ENCODE peak calls at places on chromosomes 1 and 21, in eight cellular contexts. Z, G, J, K, N, W, Q and T are unnamed samples.

GRCh38 chr1:78497196-78497595 is 6.4 kb downstream of the PTGFR start:
- DNase-seq in Z (no peak), G (no peak), J (no peak), K (no peak), N (no peak), W (no peak), Q (no peak), T (no peak)

GRCh38 chr1:206690516-206690915 is 5.8 kb downstream of the MAPKAPK2 start:
- DNase-seq in Z (no peak), G (no peak), J (no peak), K (no peak), N (no peak), W (no peak), Q (no peak), T (no peak)

GRCh38 chr1:30039354-30040080 is 683.9 kb downstream of the MATN1 start:
- DNase-seq in Z (no peak), G (no peak), J (no peak), K (no peak), N (no peak), W (no peak), Q (no peak), T (no peak)

GRCh38 chr1:14945132-14946010 is 208.2 kb upstream of the TMEM51 start:
- DNase-seq in Z (peak; percentile 15), G (peak; percentile 88), J (peak; percentile 57), K (peak; percentile 48), N (peak; percentile 90), W (no peak), Q (peak; percentile 89), T (no peak)

GRCh38 chr1:213171711-213172110 is 120.7 kb downstream of the RPS6KC1 start:
- DNase-seq in Z (no peak), G (no peak), J (no peak), K (no peak), N (peak; percentile 13), W (no peak), Q (no peak), T (no peak)

GRCh38 chr1:216984536-216984935 is 261.3 kb upstream of the ESRRG start:
- DNase-seq in Z (no peak), G (no peak), J (no peak), K (no peak), N (no peak), W (no peak), Q (no peak), T (no peak)

GRCh38 chr1:167273027-167273800 is 52.5 kb downstream of the POU2F1 start:
- DNase-seq in Z (no peak), G (peak; percentile 80), J (no peak), K (no peak), N (peak; percentile 62), W (no peak), Q (peak; percentile 75), T (no peak)

GRCh38 chr1:154170547-154171221 is 15.8 kb upstream of the NUP210L start:
- DNase-seq in Z (no peak), G (no peak), J (no peak), K (peak; percentile 70), N (peak; percentile 25), W (no peak), Q (no peak), T (no peak)

GRCh38 chr1:196449459-196449858 is 158.8 kb downstream of the KCNT2 start:
- DNase-seq in Z (no peak), G (no peak), J (no peak), K (peak; percentile 31), N (no peak), W (no peak), Q (peak; percentile 23), T (no peak)

GRCh38 chr1:36517415-36517814 is 34.7 kb upstream of the CSF3R start:
- DNase-seq in Z (no peak), G (no peak), J (no peak), K (no peak), N (no peak), W (no peak), Q (no peak), T (no peak)

GRCh38 chr1:183191833-183192232 is 5.8 kb downstream of the LAMC2 start:
- DNase-seq in Z (no peak), G (peak; percentile 81), J (no peak), K (peak; percentile 91), N (peak; percentile 80), W (no peak), Q (peak; percentile 74), T (no peak)

GRCh38 chr1:106768077-106768476 is 288.4 kb upstream of the PRMT6 start:
- DNase-seq in Z (no peak), G (no peak), J (no peak), K (peak; percentile 5), N (peak; percentile 17), W (no peak), Q (peak; percentile 42), T (no peak)

GRCh38 chr1:152398812-152399698 is 15.0 kb downstream of the CRNN start:
- DNase-seq in Z (no peak), G (no peak), J (no peak), K (peak; percentile 58), N (peak; percentile 20), W (no peak), Q (no peak), T (peak; percentile 22)

GRCh38 chr21:42705346-42705745 is 51.9 kb downstream of the PDE9A start:
- DNase-seq in Z (no peak), G (no peak), J (no peak), K (no peak), N (no peak), W (no peak), Q (no peak), T (no peak)

DNA sequence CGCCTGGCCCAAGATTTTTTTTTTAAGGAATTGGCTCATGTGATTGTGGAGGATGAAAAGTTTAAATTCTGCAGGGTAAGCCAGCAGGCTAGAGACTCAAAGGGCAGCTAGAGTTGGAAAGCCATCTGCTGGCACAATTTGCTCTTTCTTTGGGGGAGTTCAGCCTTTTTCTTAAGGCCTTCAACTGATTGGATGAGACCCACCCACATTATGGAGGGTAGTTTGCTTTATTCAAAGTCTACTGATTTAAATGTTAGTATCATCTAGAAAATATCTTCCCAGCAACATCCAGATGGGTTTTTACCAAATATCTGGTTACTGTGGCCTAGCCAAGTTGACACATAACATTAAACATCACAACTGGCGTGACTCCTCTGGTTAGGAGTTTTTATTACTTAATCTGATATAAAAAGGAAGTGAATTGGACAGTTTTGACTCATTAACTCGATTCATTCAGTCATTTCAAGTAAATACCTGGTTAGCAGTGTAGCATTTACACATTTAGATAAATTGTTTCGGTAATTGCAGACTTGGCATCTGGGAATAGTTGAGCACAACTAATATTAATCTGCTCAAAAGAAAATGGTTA is 12.4 kb downstream of the HOOK1 start:
- DNase-seq in Z (no peak), G (no peak), J (no peak), K (peak; percentile 70), N (no peak), W (no peak), Q (no peak), T (no peak)
- TF ChIP-seq CTCF in Z (no peak), G (no peak), J (no peak), K (no peak), N (no peak), W (no peak), Q (no peak), T (no peak)

GRCh38 chr1:11530731-11531311 is 51.9 kb downstream of the DISP3 start:
- DNase-seq in Z (no peak), G (no peak), J (peak; percentile 9), K (no peak), N (no peak), W (no peak), Q (no peak), T (no peak)
- TF ChIP-seq CTCF in Z (no peak), G (no peak), J (no peak), K (no peak), N (no peak), W (no peak), Q (no peak), T (no peak)

DNA sequence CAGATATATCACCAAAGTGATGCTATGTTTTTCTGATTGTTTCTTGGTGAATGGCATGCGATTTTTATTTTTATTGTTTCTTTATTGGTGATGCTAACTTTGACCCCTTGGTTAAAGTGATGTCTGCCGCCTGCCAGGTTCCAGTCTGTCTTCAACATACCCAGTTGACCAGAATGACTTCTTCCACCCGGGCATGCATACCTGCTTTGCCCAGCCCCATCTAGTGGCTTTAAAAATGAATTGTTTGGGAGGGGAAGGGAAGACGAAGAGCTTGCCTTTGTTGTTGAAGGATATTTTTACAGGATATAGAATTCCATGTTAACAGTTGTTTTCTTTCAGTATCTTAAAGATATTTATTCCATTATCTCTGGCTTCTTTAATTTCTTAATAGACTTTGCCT is 65.1 kb downstream of the ATG4C start:
- DNase-seq in Z (no peak), G (no peak), J (no peak), K (no peak), N (no peak), W (no peak), Q (no peak), T (no peak)
- TF ChIP-seq CTCF in Z (no peak), G (peak; percentile 17), J (no peak), K (no peak), N (peak; percentile 42), W (no peak), Q (no peak), T (no peak)

DNA sequence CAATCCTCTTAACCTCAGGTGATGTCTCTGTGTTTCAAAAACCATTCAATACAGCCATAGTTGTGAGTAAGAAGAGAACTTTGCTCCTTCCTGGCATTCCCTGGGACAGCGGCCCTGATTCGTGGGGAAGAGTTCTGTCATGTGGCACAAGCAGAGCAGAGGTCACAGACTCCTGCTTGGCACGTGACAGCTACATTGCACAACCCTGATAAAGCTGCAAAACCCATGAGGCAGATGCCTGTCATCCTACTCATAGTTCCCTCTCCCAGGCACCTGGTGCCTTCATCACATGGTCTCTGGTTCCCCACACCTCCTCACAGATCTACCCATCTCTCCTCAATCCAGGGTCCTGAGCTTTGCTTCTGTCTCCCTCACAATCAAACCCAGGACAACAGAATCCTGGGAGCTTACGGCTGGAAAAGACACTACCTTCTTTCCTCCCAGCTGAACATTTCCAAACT is 70.8 kb downstream of the PLPP3 start:
- DNase-seq in Z (no peak), G (no peak), J (no peak), K (peak; percentile 79), N (peak; percentile 67), W (no peak), Q (peak; percentile 40), T (no peak)
- TF ChIP-seq CTCF in Z (no peak), G (no peak), J (no peak), K (no peak), N (no peak), W (no peak), Q (no peak), T (no peak)

GRCh38 chr1:51569284-51570062 is 47.4 kb upstream of the OSBPL9 start:
- DNase-seq in Z (no peak), G (peak; percentile 77), J (no peak), K (peak; percentile 96), N (peak; percentile 71), W (peak; percentile 67), Q (peak; percentile 32), T (peak; percentile 35)
- TF ChIP-seq CTCF in Z (no peak), G (no peak), J (no peak), K (no peak), N (peak; percentile 43), W (peak; percentile 8), Q (peak; percentile 15), T (no peak)

DNA sequence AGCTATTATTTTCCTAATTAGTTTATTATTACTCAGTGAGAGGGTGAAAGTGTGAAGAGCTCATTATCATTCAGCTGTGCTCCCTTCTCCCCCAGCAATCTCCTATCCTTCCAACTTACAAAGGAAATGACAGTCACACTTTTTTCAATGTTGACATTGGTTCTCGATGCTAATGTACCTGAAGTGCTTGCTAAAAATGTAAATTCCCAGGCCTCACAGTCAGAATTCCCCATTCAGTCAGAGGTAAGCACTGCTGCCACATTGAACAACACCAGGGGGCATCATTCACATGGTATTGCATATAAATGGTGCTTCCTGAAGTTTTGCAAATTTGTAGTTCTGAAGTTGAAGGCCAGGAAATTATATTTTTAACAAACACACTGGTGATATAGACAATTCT is 132.7 kb upstream of the FOXD3 start:
- DNase-seq in Z (no peak), G (no peak), J (peak; percentile 52), K (no peak), N (no peak), W (no peak), Q (no peak), T (no peak)
- TF ChIP-seq CTCF in Z (no peak), G (no peak), J (peak; percentile 33), K (no peak), N (no peak), W (peak; percentile 14), Q (peak; percentile 15), T (no peak)